ENCODE peak calls at places on chromosomes 7 and 10, in seven cellular contexts. One of them, this sample, is unnamed. For H3K27me3, the result is how much of the 10 kb centered on the place peaks cover.

GRCh38 chr7:79876769-79877362 is 257.8 kb upstream of the GNAI1 start:
- DNase-seq in heart right ventricle: no peak
- DNase-seq in CD4-positive, alpha-beta T cell: no peak
- DNase-seq in AG04450: peak
- DNase-seq in psoas muscle: no peak
- DNase-seq in SJSA1: peak
- DNase-seq in CD8-positive, alpha-beta memory T cell: no peak
- DNase-seq in this sample: peak

GRCh38 chr7:149833495-149834130 is 4.6 kb upstream of the ZNF862 start:
- DNase-seq in heart right ventricle: no peak
- DNase-seq in CD4-positive, alpha-beta T cell: no peak
- DNase-seq in AG04450: no peak
- DNase-seq in psoas muscle: no peak
- DNase-seq in SJSA1: no peak
- DNase-seq in CD8-positive, alpha-beta memory T cell: no peak
- DNase-seq in this sample: no peak

GRCh38 chr7:17462059-17462695 is 163.7 kb downstream of the AHR start:
- DNase-seq in heart right ventricle: no peak
- DNase-seq in CD4-positive, alpha-beta T cell: no peak
- DNase-seq in AG04450: no peak
- DNase-seq in psoas muscle: no peak
- DNase-seq in SJSA1: no peak
- DNase-seq in CD8-positive, alpha-beta memory T cell: no peak
- DNase-seq in this sample: no peak

GRCh38 chr7:23863209-23863798 is 153.3 kb downstream of the STK31 start:
- DNase-seq in heart right ventricle: no peak
- DNase-seq in CD4-positive, alpha-beta T cell: no peak
- DNase-seq in AG04450: peak
- DNase-seq in psoas muscle: no peak
- DNase-seq in SJSA1: peak
- DNase-seq in CD8-positive, alpha-beta memory T cell: no peak
- DNase-seq in this sample: peak

GRCh38 chr7:32494946-32495297 is 367 bp upstream of the AVL9 start:
- DNase-seq in heart right ventricle: no peak
- DNase-seq in CD4-positive, alpha-beta T cell: no peak
- DNase-seq in AG04450: no peak
- DNase-seq in psoas muscle: no peak
- DNase-seq in SJSA1: peak
- DNase-seq in CD8-positive, alpha-beta memory T cell: no peak
- DNase-seq in this sample: no peak

GRCh38 chr7:1555046-1555812 is 776 bp downstream of the TMEM184A start:
- DNase-seq in heart right ventricle: no peak
- DNase-seq in CD4-positive, alpha-beta T cell: no peak
- DNase-seq in AG04450: peak
- DNase-seq in psoas muscle: peak
- DNase-seq in SJSA1: peak
- DNase-seq in CD8-positive, alpha-beta memory T cell: no peak
- DNase-seq in this sample: peak

GRCh38 chr7:148232784-148233183 is 357.8 kb upstream of the C7orf33 start:
- DNase-seq in heart right ventricle: peak
- DNase-seq in CD4-positive, alpha-beta T cell: no peak
- DNase-seq in AG04450: no peak
- DNase-seq in psoas muscle: no peak
- DNase-seq in SJSA1: no peak
- DNase-seq in CD8-positive, alpha-beta memory T cell: no peak
- DNase-seq in this sample: no peak

GRCh38 chr10:91424016-91424415 is 13.9 kb downstream of the HECTD2 start:
- DNase-seq in heart right ventricle: no peak
- DNase-seq in CD4-positive, alpha-beta T cell: no peak
- DNase-seq in AG04450: no peak
- DNase-seq in psoas muscle: no peak
- DNase-seq in SJSA1: no peak
- DNase-seq in CD8-positive, alpha-beta memory T cell: no peak
- DNase-seq in this sample: peak

GRCh38 chr10:99999319-100000108 is 10.2 kb downstream of the DNMBP start:
- DNase-seq in heart right ventricle: no peak
- DNase-seq in CD4-positive, alpha-beta T cell: no peak
- DNase-seq in AG04450: no peak
- DNase-seq in psoas muscle: no peak
- DNase-seq in SJSA1: no peak
- DNase-seq in CD8-positive, alpha-beta memory T cell: no peak
- DNase-seq in this sample: no peak

GRCh38 chr7:79453558-79454324 is at the start of gene MAGI2:
- DNase-seq in heart right ventricle: peak
- DNase-seq in CD4-positive, alpha-beta T cell: no peak
- DNase-seq in AG04450: peak
- DNase-seq in psoas muscle: peak
- DNase-seq in SJSA1: peak
- DNase-seq in CD8-positive, alpha-beta memory T cell: no peak
- DNase-seq in this sample: peak

GRCh38 chr7:20596653-20597052 is 18.8 kb upstream of the ABCB5 start:
- DNase-seq in heart right ventricle: no peak
- DNase-seq in CD4-positive, alpha-beta T cell: no peak
- DNase-seq in AG04450: no peak
- DNase-seq in psoas muscle: no peak
- DNase-seq in SJSA1: no peak
- DNase-seq in CD8-positive, alpha-beta memory T cell: no peak
- DNase-seq in this sample: peak

GRCh38 chr10:15868006-15868405 is 7.7 kb upstream of the MINDY3 start:
- DNase-seq in heart right ventricle: no peak
- DNase-seq in CD4-positive, alpha-beta T cell: no peak
- DNase-seq in AG04450: no peak
- DNase-seq in psoas muscle: no peak
- DNase-seq in SJSA1: no peak
- DNase-seq in CD8-positive, alpha-beta memory T cell: no peak
- DNase-seq in this sample: peak
- H3K27me3 ChIP-seq in heart right ventricle: half or more
- H3K27me3 ChIP-seq in CD4-positive, alpha-beta T cell: half or more
- H3K27me3 ChIP-seq in AG04450: under half
- H3K27me3 ChIP-seq in psoas muscle: half or more
- H3K27me3 ChIP-seq in SJSA1: under half
- H3K27me3 ChIP-seq in CD8-positive, alpha-beta memory T cell: under half
- H3K27me3 ChIP-seq in this sample: half or more

DNA sequence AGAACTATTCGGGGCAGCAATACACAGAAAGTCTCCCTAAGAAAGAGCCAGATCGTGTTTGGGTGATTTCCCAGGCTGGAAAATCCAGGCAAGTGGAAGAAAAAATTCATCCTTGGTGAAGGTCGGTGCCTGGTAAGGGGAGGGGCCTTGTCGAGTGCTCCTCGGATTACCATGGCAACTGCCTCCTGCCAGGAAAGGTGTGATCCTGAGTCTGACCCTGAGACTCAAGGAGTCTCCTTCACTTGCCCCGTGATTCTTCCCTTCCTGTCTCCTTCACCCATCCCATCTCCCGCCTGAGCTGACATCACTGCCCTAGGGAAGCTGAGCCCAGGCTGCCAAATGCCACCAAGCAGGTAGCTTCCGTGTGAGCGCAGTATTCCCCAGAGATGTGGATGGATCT is 112.2 kb downstream of the MYL10 start:
- DNase-seq in heart right ventricle: no peak
- DNase-seq in CD4-positive, alpha-beta T cell: no peak
- DNase-seq in AG04450: no peak
- DNase-seq in psoas muscle: no peak
- DNase-seq in SJSA1: no peak
- DNase-seq in CD8-positive, alpha-beta memory T cell: no peak
- DNase-seq in this sample: no peak
- H3K27me3 ChIP-seq in heart right ventricle: under half
- H3K27me3 ChIP-seq in CD4-positive, alpha-beta T cell: under half
- H3K27me3 ChIP-seq in AG04450: under half
- H3K27me3 ChIP-seq in psoas muscle: under half
- H3K27me3 ChIP-seq in SJSA1: under half
- H3K27me3 ChIP-seq in CD8-positive, alpha-beta memory T cell: under half
- H3K27me3 ChIP-seq in this sample: under half

GRCh38 chr10:45374451-45375052 is 536 bp downstream of the ALOX5 start:
- DNase-seq in heart right ventricle: no peak
- DNase-seq in CD4-positive, alpha-beta T cell: no peak
- DNase-seq in AG04450: no peak
- DNase-seq in psoas muscle: no peak
- DNase-seq in SJSA1: no peak
- DNase-seq in CD8-positive, alpha-beta memory T cell: no peak
- DNase-seq in this sample: peak

GRCh38 chr10:45371555-45371954 is 2.5 kb upstream of the ALOX5 start:
- DNase-seq in heart right ventricle: no peak
- DNase-seq in CD4-positive, alpha-beta T cell: no peak
- DNase-seq in AG04450: no peak
- DNase-seq in psoas muscle: no peak
- DNase-seq in SJSA1: no peak
- DNase-seq in CD8-positive, alpha-beta memory T cell: no peak
- DNase-seq in this sample: no peak

GRCh38 chr10:45372251-45372951 is 1.6 kb upstream of the ALOX5 start:
- DNase-seq in heart right ventricle: no peak
- DNase-seq in CD4-positive, alpha-beta T cell: no peak
- DNase-seq in AG04450: no peak
- DNase-seq in psoas muscle: no peak
- DNase-seq in SJSA1: no peak
- DNase-seq in CD8-positive, alpha-beta memory T cell: no peak
- DNase-seq in this sample: no peak

GRCh38 chr10:45373783-45374450 is at the start of gene ALOX5:
- DNase-seq in heart right ventricle: peak
- DNase-seq in CD4-positive, alpha-beta T cell: no peak
- DNase-seq in AG04450: no peak
- DNase-seq in psoas muscle: peak
- DNase-seq in SJSA1: no peak
- DNase-seq in CD8-positive, alpha-beta memory T cell: peak
- DNase-seq in this sample: peak

GRCh38 chr10:45373003-45373782 is 823 bp upstream of the ALOX5 start:
- DNase-seq in heart right ventricle: no peak
- DNase-seq in CD4-positive, alpha-beta T cell: no peak
- DNase-seq in AG04450: no peak
- DNase-seq in psoas muscle: no peak
- DNase-seq in SJSA1: no peak
- DNase-seq in CD8-positive, alpha-beta memory T cell: no peak
- DNase-seq in this sample: no peak
- H3K27me3 ChIP-seq in heart right ventricle: under half
- H3K27me3 ChIP-seq in CD4-positive, alpha-beta T cell: under half
- H3K27me3 ChIP-seq in AG04450: under half
- H3K27me3 ChIP-seq in psoas muscle: half or more
- H3K27me3 ChIP-seq in SJSA1: under half
- H3K27me3 ChIP-seq in CD8-positive, alpha-beta memory T cell: under half
- H3K27me3 ChIP-seq in this sample: under half

DNA sequence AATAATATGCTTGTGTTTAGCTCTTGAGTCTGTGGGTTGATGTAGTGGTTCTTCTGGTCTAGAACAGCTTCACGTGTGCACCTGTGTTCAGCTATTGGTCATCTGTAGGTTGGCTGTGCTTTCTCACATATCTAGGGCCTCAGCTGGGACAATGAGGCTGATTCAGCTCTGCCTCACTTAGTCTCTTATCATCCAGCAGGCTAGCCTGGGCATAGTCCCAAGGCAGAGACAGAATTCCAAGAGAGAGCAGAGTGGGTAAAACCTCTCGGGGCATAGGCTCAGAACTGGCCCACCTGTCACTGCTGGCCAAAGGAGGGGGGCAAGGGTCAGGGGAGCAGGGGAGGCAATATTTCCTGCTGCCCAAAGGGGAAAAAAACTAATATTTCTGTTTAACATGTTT is 32.0 kb upstream of the MXI1 start:
- DNase-seq in heart right ventricle: peak
- DNase-seq in CD4-positive, alpha-beta T cell: no peak
- DNase-seq in AG04450: no peak
- DNase-seq in psoas muscle: no peak
- DNase-seq in SJSA1: no peak
- DNase-seq in CD8-positive, alpha-beta memory T cell: no peak
- DNase-seq in this sample: no peak
- H3K27me3 ChIP-seq in heart right ventricle: under half
- H3K27me3 ChIP-seq in CD4-positive, alpha-beta T cell: under half
- H3K27me3 ChIP-seq in AG04450: under half
- H3K27me3 ChIP-seq in psoas muscle: under half
- H3K27me3 ChIP-seq in SJSA1: under half
- H3K27me3 ChIP-seq in CD8-positive, alpha-beta memory T cell: under half
- H3K27me3 ChIP-seq in this sample: under half